ENCODE peak calls at places on chromosomes 16 and 17, in eight cellular contexts. X is PC-3; O is colonic mucosa; W is neural crest cell; Q is CD4-positive, alpha-beta T cell; B is GM13977; N is psoas muscle; G is endothelial cell of umbilical vein. H is an unnamed sample.

GRCh38 chr16:6684076-6684673 is 648.5 kb upstream of the RBFOX1 start:
- DNase-seq in X (peak), O (peak), W (peak), Q (no peak), B (no peak), N (no peak), G (no peak), H (no peak)

GRCh38 chr16:19223235-19223847 is 55.3 kb downstream of the SYT17 start:
- DNase-seq in X (peak), O (peak), W (peak), Q (no peak), B (no peak), N (no peak), G (peak), H (no peak)

GRCh38 chr17:44221862-44222111 is 2.3 kb upstream of the UBTF start:
- DNase-seq in X (no peak), O (no peak), W (no peak), Q (no peak), B (no peak), N (no peak), G (no peak), H (no peak)

GRCh38 chr17:43468746-43469544 is 14.8 kb upstream of the DHX8 start:
- DNase-seq in X (peak), O (no peak), W (no peak), Q (no peak), B (no peak), N (no peak), G (no peak), H (peak)

GRCh38 chr17:19288453-19288852 is 51.3 kb downstream of the EPN2 start:
- DNase-seq in X (no peak), O (no peak), W (no peak), Q (no peak), B (no peak), N (no peak), G (no peak), H (no peak)

GRCh38 chr17:66459811-66460270 is 157.4 kb downstream of the PRKCA start:
- DNase-seq in X (peak), O (no peak), W (no peak), Q (no peak), B (no peak), N (no peak), G (peak), H (peak)

GRCh38 chr17:16381496-16381820 is 567 bp downstream of the UBB start:
- DNase-seq in X (no peak), O (no peak), W (no peak), Q (no peak), B (peak), N (no peak), G (no peak), H (no peak)

GRCh38 chr17:8889458-8890210 is 22.2 kb upstream of the PIK3R6 start:
- DNase-seq in X (no peak), O (no peak), W (no peak), Q (no peak), B (no peak), N (no peak), G (no peak), H (no peak)

GRCh38 chr17:78528541-78528940 is 48.7 kb downstream of the DNAH17 start:
- DNase-seq in X (no peak), O (no peak), W (no peak), Q (no peak), B (no peak), N (no peak), G (no peak), H (no peak)

GRCh38 chr16:89588413-89589109 is 13.0 kb downstream of the CPNE7 start:
- DNase-seq in X (no peak), O (no peak), W (no peak), Q (no peak), B (no peak), N (no peak), G (no peak), H (no peak)

GRCh38 chr16:81635336-81635947 is 143.6 kb upstream of the PLCG2 start:
- DNase-seq in X (no peak), O (no peak), W (no peak), Q (no peak), B (no peak), N (no peak), G (no peak), H (no peak)

GRCh38 chr16:89293276-89294143 is 76.0 kb downstream of the ZNF778 start:
- DNase-seq in X (no peak), O (no peak), W (no peak), Q (no peak), B (no peak), N (peak), G (no peak), H (no peak)

GRCh38 chr16:19883296-19883951 is 1.2 kb downstream of the GPRC5B start:
- DNase-seq in X (no peak), O (peak), W (peak), Q (no peak), B (no peak), N (peak), G (peak), H (no peak)

GRCh38 chr16:88323546-88324330 is 59.0 kb upstream of the ZNF469 start:
- DNase-seq in X (no peak), O (no peak), W (no peak), Q (no peak), B (no peak), N (peak), G (no peak), H (no peak)

GRCh38 chr16:85385463-85386331 is 227.4 kb upstream of the GSE1 start:
- DNase-seq in X (no peak), O (no peak), W (no peak), Q (no peak), B (no peak), N (peak), G (no peak), H (no peak)

GRCh38 chr17:30309591-30309990 is 17.8 kb upstream of the BLMH start:
- DNase-seq in X (no peak), O (no peak), W (no peak), Q (no peak), B (no peak), N (no peak), G (no peak), H (no peak)

GRCh38 chr16:9033125-9033830 is 58.2 kb upstream of the HAPSTR1 start:
- DNase-seq in X (peak), O (peak), W (peak), Q (no peak), B (no peak), N (no peak), G (peak), H (no peak)

GRCh38 chr16:81601008-81601428 is 156.4 kb downstream of the CMIP start:
- DNase-seq in X (peak), O (no peak), W (no peak), Q (no peak), B (no peak), N (no peak), G (no peak), H (no peak)

GRCh38 chr16:68843482-68844210 is at the start of gene TANGO6:
- DNase-seq in X (peak), O (peak), W (peak), Q (peak), B (peak), N (peak), G (peak), H (peak)

GRCh38 chr16:24253192-24253591 is 2.9 kb upstream of the CACNG3 start:
- DNase-seq in X (peak), O (no peak), W (peak), Q (peak), B (peak), N (no peak), G (peak), H (no peak)

GRCh38 chr17:80446645-80447405 is 29.6 kb downstream of the NPTX1 start:
- DNase-seq in X (peak), O (no peak), W (no peak), Q (no peak), B (no peak), N (peak), G (no peak), H (no peak)

GRCh38 chr16:6570520-6570919 is 762.1 kb upstream of the RBFOX1 start:
- DNase-seq in X (no peak), O (no peak), W (no peak), Q (no peak), B (no peak), N (no peak), G (no peak), H (no peak)

GRCh38 chr16:27108826-27109665 is 42.3 kb downstream of the C16orf82 start:
- DNase-seq in X (no peak), O (no peak), W (no peak), Q (no peak), B (no peak), N (no peak), G (peak), H (no peak)

GRCh38 chr17:2122641-2123302 is 67.9 kb downstream of the HIC1 start:
- DNase-seq in X (no peak), O (peak), W (no peak), Q (no peak), B (peak), N (peak), G (peak), H (peak)

GRCh38 chr17:41177727-41178271 is at the start of gene KRTAP4-2:
- DNase-seq in X (no peak), O (no peak), W (no peak), Q (no peak), B (no peak), N (no peak), G (no peak), H (no peak)

GRCh38 chr16:86476956-86477530 is 33.3 kb upstream of the FOXF1 start:
- DNase-seq in X (no peak), O (no peak), W (no peak), Q (no peak), B (no peak), N (no peak), G (peak), H (no peak)

GRCh38 chr17:56125830-56126819 is 27.1 kb upstream of the ANKFN1 start:
- DNase-seq in X (peak), O (no peak), W (peak), Q (no peak), B (no peak), N (no peak), G (peak), H (peak)

GRCh38 chr17:35542990-35543389 is 5.5 kb upstream of the SLFN12L start:
- DNase-seq in X (no peak), O (no peak), W (no peak), Q (no peak), B (no peak), N (no peak), G (peak), H (no peak)

GRCh38 chr17:78952706-78953105 is 27.0 kb downstream of the LGALS3BP start:
- DNase-seq in X (no peak), O (no peak), W (no peak), Q (no peak), B (no peak), N (no peak), G (no peak), H (no peak)

GRCh38 chr16:57955572-57955971 is 15.4 kb downstream of the CNGB1 start:
- DNase-seq in X (no peak), O (no peak), W (no peak), Q (no peak), B (no peak), N (no peak), G (no peak), H (no peak)

GRCh38 chr17:55263565-55264272 is 1.0 kb upstream of the HLF start:
- DNase-seq in X (no peak), O (no peak), W (no peak), Q (no peak), B (no peak), N (no peak), G (no peak), H (no peak)

GRCh38 chr17:34692932-34693331 is 113.5 kb downstream of the TMEM132E start:
- DNase-seq in X (no peak), O (no peak), W (no peak), Q (no peak), B (no peak), N (no peak), G (no peak), H (no peak)

GRCh38 chr17:50149425-50150353 is 788 bp downstream of the PPP1R9B start:
- DNase-seq in X (peak), O (no peak), W (peak), Q (peak), B (no peak), N (peak), G (peak), H (no peak)

GRCh38 chr16:1331712-1332617 is 1.5 kb upstream of the BAIAP3 start:
- DNase-seq in X (peak), O (peak), W (no peak), Q (no peak), B (peak), N (peak), G (peak), H (peak)

GRCh38 chr17:51734462-51734861 is 424.1 kb downstream of the CA10 start:
- DNase-seq in X (peak), O (peak), W (no peak), Q (no peak), B (no peak), N (no peak), G (no peak), H (no peak)

GRCh38 chr16:71645450-71645849 is 19.5 kb downstream of the MARVELD3 start:
- DNase-seq in X (peak), O (no peak), W (no peak), Q (no peak), B (peak), N (no peak), G (no peak), H (no peak)

GRCh38 chr16:89241187-89242003 is 23.9 kb downstream of the ZNF778 start:
- DNase-seq in X (peak), O (peak), W (peak), Q (peak), B (peak), N (peak), G (peak), H (peak)

GRCh38 chr17:8726951-8727555 is 17.6 kb downstream of the CCDC42 start:
- DNase-seq in X (no peak), O (no peak), W (no peak), Q (no peak), B (no peak), N (no peak), G (no peak), H (no peak)

GRCh38 chr16:50462793-50463507 is 85.2 kb upstream of the NKD1 start:
- DNase-seq in X (no peak), O (no peak), W (peak), Q (no peak), B (no peak), N (no peak), G (no peak), H (no peak)

GRCh38 chr16:50466170-50466569 is 82.0 kb upstream of the NKD1 start:
- DNase-seq in X (no peak), O (no peak), W (no peak), Q (no peak), B (no peak), N (no peak), G (no peak), H (no peak)

GRCh38 chr16:50463581-50464324 is 84.4 kb upstream of the NKD1 start:
- DNase-seq in X (no peak), O (no peak), W (no peak), Q (no peak), B (no peak), N (no peak), G (no peak), H (no peak)

GRCh38 chr16:50467559-50467942 is 80.6 kb upstream of the NKD1 start:
- DNase-seq in X (no peak), O (no peak), W (no peak), Q (no peak), B (no peak), N (no peak), G (no peak), H (no peak)

DNA sequence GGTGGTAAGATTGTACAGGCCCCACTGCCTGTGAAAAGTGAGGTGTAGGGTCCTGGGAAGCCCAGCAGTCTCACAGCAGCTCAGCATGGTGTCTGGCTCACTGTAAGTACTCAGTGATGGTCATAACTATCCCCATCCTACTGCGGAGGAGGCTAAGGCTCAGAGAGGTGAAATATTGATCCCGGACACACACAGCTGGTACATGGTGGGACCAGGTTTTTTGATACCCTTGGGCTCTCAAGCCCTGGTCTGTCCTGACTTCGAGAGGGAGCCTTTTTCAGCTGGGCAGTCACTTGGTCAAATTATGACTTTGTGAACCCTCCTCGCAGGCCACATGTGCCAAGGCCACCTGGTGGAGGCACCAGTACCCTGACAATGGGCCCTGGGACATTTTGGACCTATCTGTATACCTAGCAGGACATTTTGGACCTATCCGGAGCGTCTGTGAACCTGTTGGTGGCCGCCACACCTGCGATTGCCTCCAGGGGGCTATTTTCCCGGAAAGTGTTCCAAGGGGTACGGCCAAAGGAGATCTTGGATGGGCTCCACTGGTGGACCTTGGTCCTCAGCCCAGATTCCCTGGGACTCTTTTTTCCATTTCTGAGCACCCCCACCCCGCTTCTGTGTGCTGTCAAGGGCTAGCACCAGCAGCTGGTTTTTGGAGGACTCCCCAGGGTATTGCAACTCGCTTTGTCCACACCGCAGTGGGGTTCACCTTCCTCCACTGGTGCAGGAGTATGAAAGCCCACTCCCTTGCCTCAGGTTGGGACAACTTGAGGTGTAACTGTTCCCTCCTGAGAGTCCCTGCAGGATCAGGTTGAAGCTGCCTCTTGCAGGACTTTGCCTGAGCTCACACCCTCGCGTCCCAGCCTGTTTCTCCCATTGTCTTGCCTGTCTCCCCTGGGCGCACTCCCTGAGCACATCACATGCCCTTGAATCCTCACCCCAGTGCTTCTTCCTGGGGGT is 83.6 kb upstream of the NKD1 start:
- DNase-seq in X (no peak), O (no peak), W (no peak), Q (no peak), B (no peak), N (no peak), G (no peak), H (no peak)
- TF ChIP-seq CTCF in X (no peak), O (no peak), W (peak), Q (no peak), B (no peak), N (no peak), G (no peak), H (no peak)

GRCh38 chr16:31472559-31473203 is 729 bp downstream of the TGFB1I1 start:
- DNase-seq in X (peak), O (peak), W (no peak), Q (no peak), B (peak), N (peak), G (peak), H (peak)
- TF ChIP-seq CTCF in X (peak), O (peak), W (peak), Q (no peak), B (peak), N (peak), G (peak), H (peak)

GRCh38 chr16:47577029-47577428 is 115.9 kb downstream of the PHKB start:
- DNase-seq in X (no peak), O (no peak), W (no peak), Q (no peak), B (no peak), N (no peak), G (no peak), H (no peak)

GRCh38 chr16:47578033-47578432 is 116.9 kb downstream of the PHKB start:
- DNase-seq in X (no peak), O (no peak), W (no peak), Q (no peak), B (no peak), N (no peak), G (no peak), H (no peak)

GRCh38 chr16:47578573-47578972 is 117.4 kb downstream of the PHKB start:
- DNase-seq in X (no peak), O (no peak), W (no peak), Q (no peak), B (no peak), N (no peak), G (no peak), H (no peak)

GRCh38 chr16:47584464-47585225 is 123.5 kb downstream of the PHKB start:
- DNase-seq in X (no peak), O (no peak), W (no peak), Q (no peak), B (no peak), N (no peak), G (no peak), H (no peak)

GRCh38 chr16:47581114-47581513 is 120.0 kb downstream of the PHKB start:
- DNase-seq in X (no peak), O (no peak), W (no peak), Q (no peak), B (no peak), N (no peak), G (no peak), H (no peak)
- TF ChIP-seq CTCF in X (peak), O (no peak), W (peak), Q (no peak), B (no peak), N (no peak), G (no peak), H (no peak)

GRCh38 chr17:81870155-81870977 is 771 bp downstream of the ARHGDIA start:
- DNase-seq in X (peak), O (peak), W (no peak), Q (peak), B (peak), N (no peak), G (peak), H (no peak)

GRCh38 chr17:81870978-81871386 is at the start of gene ARHGDIA:
- DNase-seq in X (no peak), O (no peak), W (no peak), Q (no peak), B (peak), N (no peak), G (no peak), H (no peak)

GRCh38 chr17:81869221-81870154 is 1.6 kb downstream of the ARHGDIA start:
- DNase-seq in X (peak), O (peak), W (peak), Q (peak), B (peak), N (no peak), G (peak), H (no peak)

GRCh38 chr17:81868674-81869220 is 2.4 kb downstream of the ARHGDIA start:
- DNase-seq in X (peak), O (no peak), W (no peak), Q (no peak), B (no peak), N (peak), G (no peak), H (peak)

GRCh38 chr17:81871387-81872120 is 417 bp upstream of the ARHGDIA start:
- DNase-seq in X (peak), O (peak), W (peak), Q (peak), B (peak), N (peak), G (peak), H (peak)
- TF ChIP-seq CTCF in X (peak), O (no peak), W (peak), Q (peak), B (peak), N (peak), G (peak), H (peak)